ENCODE peak calls at places on chromosome 17, in five cellular contexts. I, D, W, G and K are unnamed samples.

GRCh38 chr17:58317421-58318064 is 11.1 kb downstream of the TSPOAP1 start:
- DNase-seq in I (peak), D (peak), W (peak), G (peak), K (peak)

GRCh38 chr17:78174332-78174869 is 6.0 kb downstream of the SYNGR2 start:
- DNase-seq in I (no peak), D (no peak), W (no peak), G (no peak), K (no peak)

GRCh38 chr17:52276609-52277008 is 118.1 kb upstream of the CA10 start:
- DNase-seq in I (no peak), D (no peak), W (no peak), G (no peak), K (no peak)

GRCh38 chr17:7130626-7131467 is 16.2 kb upstream of the ASGR2 start:
- DNase-seq in I (no peak), D (no peak), W (no peak), G (no peak), K (no peak)

GRCh38 chr17:21272881-21273839 is 11.4 kb upstream of the MAP2K3 start:
- DNase-seq in I (no peak), D (peak), W (no peak), G (no peak), K (no peak)

GRCh38 chr17:38583833-38584349 is 21.9 kb downstream of the SRCIN1 start:
- DNase-seq in I (no peak), D (no peak), W (no peak), G (no peak), K (no peak)

GRCh38 chr17:57636274-57636673 is 108.8 kb downstream of the CCDC182 start:
- DNase-seq in I (no peak), D (no peak), W (no peak), G (no peak), K (no peak)

GRCh38 chr17:76568771-76569170 is 16.9 kb downstream of the ST6GALNAC2 start:
- DNase-seq in I (no peak), D (no peak), W (no peak), G (no peak), K (no peak)

GRCh38 chr17:19369846-19370492 is 7.4 kb upstream of the B9D1 start:
- DNase-seq in I (no peak), D (no peak), W (no peak), G (no peak), K (no peak)

GRCh38 chr17:44906010-44906646 is 6.9 kb upstream of the EFTUD2 start:
- DNase-seq in I (peak), D (peak), W (peak), G (no peak), K (peak)

GRCh38 chr17:60371416-60371815 is 20.5 kb downstream of the USP32 start:
- DNase-seq in I (no peak), D (no peak), W (no peak), G (no peak), K (no peak)

GRCh38 chr17:978110-979093 is 1.2 kb downstream of the NXN start:
- DNase-seq in I (no peak), D (no peak), W (peak), G (peak), K (no peak)

GRCh38 chr17:79057727-79058400 is 16.8 kb upstream of the ENGASE start:
- DNase-seq in I (no peak), D (peak), W (no peak), G (no peak), K (no peak)

GRCh38 chr17:16922386-16923096 is 49.4 kb downstream of the TNFRSF13B start:
- DNase-seq in I (no peak), D (peak), W (no peak), G (no peak), K (no peak)

GRCh38 chr17:39062846-39063680 is 88.4 kb downstream of the PLXDC1 start:
- DNase-seq in I (no peak), D (no peak), W (peak), G (no peak), K (peak)

GRCh38 chr17:65066858-65067257 is 10.3 kb upstream of the GNA13 start:
- DNase-seq in I (no peak), D (no peak), W (no peak), G (no peak), K (no peak)

GRCh38 chr17:65231662-65232335 is 94.6 kb downstream of the RGS9 start:
- DNase-seq in I (peak), D (peak), W (peak), G (peak), K (peak)

GRCh38 chr17:75266315-75267145 is 4.5 kb downstream of the MIF4GD start:
- DNase-seq in I (no peak), D (no peak), W (no peak), G (no peak), K (no peak)

GRCh38 chr17:41439375-41439774 is 1.4 kb downstream of the KRT38 start:
- DNase-seq in I (no peak), D (peak), W (no peak), G (no peak), K (no peak)

GRCh38 chr17:4958102-4958501 is 7.2 kb downstream of the ENO3 start:
- DNase-seq in I (no peak), D (no peak), W (no peak), G (no peak), K (no peak)

GRCh38 chr17:75102385-75102821 is 7.4 kb upstream of the ARMC7 start:
- DNase-seq in I (no peak), D (peak), W (no peak), G (no peak), K (no peak)

GRCh38 chr17:1553354-1554266 is 9.0 kb downstream of the PITPNA start:
- DNase-seq in I (no peak), D (no peak), W (no peak), G (peak), K (no peak)

GRCh38 chr17:66508896-66509843 is 206.8 kb downstream of the PRKCA start:
- DNase-seq in I (peak), D (peak), W (peak), G (no peak), K (no peak)

GRCh38 chr17:63995626-63996025 is 2.5 kb upstream of the PRR29 start:
- DNase-seq in I (no peak), D (no peak), W (no peak), G (no peak), K (no peak)

GRCh38 chr17:51660266-51660665 is 399.9 kb downstream of the UTP18 start:
- DNase-seq in I (no peak), D (no peak), W (no peak), G (no peak), K (no peak)

GRCh38 chr17:36034127-36034526 is 16.4 kb upstream of the CCL23 start:
- DNase-seq in I (no peak), D (peak), W (no peak), G (no peak), K (no peak)

GRCh38 chr17:17401271-17401781 is 75.5 kb upstream of the MED9 start:
- DNase-seq in I (peak), D (peak), W (peak), G (no peak), K (no peak)

GRCh38 chr17:79561486-79562116 is 49.2 kb downstream of the RBFOX3 start:
- DNase-seq in I (no peak), D (no peak), W (no peak), G (no peak), K (no peak)

GRCh38 chr17:39678340-39679116 is 9.3 kb downstream of the PGAP3 start:
- DNase-seq in I (no peak), D (no peak), W (no peak), G (no peak), K (no peak)

GRCh38 chr17:81189016-81189415 is 23.0 kb upstream of the AATK start:
- DNase-seq in I (no peak), D (no peak), W (no peak), G (no peak), K (no peak)

GRCh38 chr17:81190591-81190990 is 24.6 kb upstream of the AATK start:
- DNase-seq in I (no peak), D (no peak), W (no peak), G (no peak), K (no peak)

GRCh38 chr17:81188491-81188840 is 22.4 kb upstream of the AATK start:
- DNase-seq in I (no peak), D (no peak), W (no peak), G (no peak), K (no peak)

GRCh38 chr17:81191116-81191515 is 25.1 kb upstream of the AATK start:
- DNase-seq in I (no peak), D (no peak), W (no peak), G (no peak), K (no peak)

DNA sequence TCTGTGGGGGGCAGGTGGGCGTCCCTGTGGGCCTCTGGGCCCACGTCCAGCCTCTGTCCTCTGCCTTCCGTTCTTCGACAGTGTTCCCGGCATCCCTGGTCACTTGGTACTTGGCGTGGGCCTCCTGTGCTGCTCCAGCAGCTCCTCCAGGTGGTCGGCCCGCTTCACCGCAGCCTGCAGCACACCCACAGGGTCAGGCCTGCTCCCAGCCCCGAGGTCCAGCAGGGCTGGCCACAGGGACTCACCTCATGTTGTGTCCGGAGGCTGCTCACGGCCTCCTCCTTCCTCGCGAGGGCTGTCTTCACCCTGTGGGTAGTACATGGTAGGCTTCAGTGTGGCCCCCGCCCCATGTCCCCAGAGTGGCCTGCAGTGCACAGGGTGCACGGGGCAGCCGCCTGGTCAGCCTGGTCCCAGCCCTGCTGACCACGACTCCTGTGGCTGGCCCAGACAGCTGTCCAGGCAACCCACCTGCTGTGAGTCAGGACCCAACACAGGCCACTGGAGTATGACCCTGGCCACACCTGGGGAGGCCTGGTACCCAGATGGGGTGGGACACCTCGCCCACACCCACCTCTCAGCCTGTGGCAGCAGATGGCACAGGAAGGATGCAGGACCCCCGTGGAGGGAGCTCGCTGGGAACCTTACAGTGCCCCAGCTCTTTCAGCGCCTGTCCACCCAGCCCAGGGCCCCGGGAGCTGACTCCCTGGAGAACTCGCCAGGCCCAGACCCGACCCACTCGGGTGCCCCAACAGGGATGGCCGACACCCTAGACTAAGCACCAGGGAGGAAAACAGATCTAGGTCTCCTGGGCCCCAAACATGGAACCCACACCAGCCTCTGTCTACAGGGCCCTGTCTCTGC is 23.9 kb upstream of the AATK start:
- DNase-seq in I (no peak), D (no peak), W (no peak), G (peak), K (no peak)
- TF ChIP-seq CTCF in I (peak), D (no peak), W (no peak), G (no peak), K (peak)

DNA sequence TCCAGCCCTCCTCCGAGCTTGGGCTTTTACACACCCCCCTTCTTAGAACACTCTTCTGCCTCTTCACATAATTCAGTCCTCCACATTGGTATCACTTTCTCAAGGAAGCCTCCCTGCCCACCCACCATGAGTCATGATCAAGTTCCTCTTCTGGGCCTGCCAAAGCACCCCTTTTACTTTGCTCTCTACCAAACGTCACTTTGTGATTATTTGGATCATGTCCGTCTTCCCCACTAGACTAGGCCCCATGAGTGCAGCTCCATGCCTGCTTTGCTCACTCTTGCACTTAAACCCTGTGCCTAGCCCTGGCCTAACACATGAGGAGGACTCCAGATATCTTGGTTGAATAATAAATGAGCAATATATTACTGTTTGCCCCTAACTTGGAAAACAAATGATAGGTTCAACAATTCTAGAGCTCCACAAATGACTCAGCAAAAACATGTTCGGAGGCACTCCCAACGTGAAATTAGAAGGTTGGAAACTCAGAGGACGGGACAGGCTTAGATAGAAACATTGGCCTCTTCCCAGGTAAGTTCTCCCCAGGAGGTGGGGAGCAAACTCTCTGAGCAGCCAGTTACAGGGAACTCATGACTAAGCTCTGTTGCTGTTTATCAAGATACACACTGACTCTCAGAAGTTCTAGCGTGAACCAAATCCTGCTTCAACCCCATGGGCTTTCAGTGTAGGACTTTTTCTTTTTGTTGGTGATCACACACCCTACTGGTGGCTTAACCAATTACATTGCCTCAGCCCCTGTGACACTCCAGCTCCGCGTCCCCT is 28.3 kb downstream of the G6PC1 start:
- DNase-seq in I (peak), D (peak), W (peak), G (peak), K (peak)
- H3K4me3 ChIP-seq in I (no peak), D (peak), W (no peak), G (no peak), K (no peak)

DNA sequence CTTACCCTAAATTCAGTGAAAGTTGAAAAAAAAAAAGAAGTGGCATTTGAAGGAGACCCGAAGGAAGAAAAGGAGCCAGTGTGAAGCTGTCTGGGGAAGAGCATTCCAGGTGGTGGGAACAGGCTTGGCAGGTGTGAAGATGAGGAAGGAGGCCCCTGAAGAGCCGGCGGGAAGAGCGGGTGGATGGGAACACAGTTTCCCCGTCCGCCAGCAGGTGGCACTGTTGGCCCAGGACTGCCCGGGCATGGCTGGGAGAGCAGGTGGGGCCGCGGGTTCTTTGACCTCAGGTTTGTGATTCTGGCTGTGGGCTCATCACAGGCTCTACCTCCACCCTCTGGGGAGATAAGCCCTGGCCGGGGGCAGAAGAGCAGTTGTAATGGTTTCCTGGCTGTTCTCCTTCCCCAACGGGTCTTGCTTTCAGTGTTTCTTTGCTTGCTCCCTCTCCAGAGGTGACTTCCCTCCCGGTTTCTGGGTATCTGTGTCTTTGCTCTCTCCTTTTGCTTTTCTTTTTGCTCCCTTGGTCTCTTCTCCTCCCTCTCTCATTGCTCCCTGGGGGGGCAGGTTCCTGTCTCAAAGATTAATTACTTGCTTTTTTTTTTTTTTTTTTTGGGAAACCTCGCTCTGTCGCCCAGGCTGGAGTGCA is 32.3 kb downstream of the RAP1GAP2 start:
- DNase-seq in I (peak), D (peak), W (peak), G (peak), K (no peak)
- TF ChIP-seq CTCF in I (peak), D (peak), W (peak), G (peak), K (peak)

GRCh38 chr17:68198931-68199836 is 48.7 kb upstream of the AMZ2 start:
- DNase-seq in I (no peak), D (no peak), W (no peak), G (peak), K (no peak)
- H3K4me3 ChIP-seq in I (no peak), D (no peak), W (no peak), G (peak), K (no peak)

DNA sequence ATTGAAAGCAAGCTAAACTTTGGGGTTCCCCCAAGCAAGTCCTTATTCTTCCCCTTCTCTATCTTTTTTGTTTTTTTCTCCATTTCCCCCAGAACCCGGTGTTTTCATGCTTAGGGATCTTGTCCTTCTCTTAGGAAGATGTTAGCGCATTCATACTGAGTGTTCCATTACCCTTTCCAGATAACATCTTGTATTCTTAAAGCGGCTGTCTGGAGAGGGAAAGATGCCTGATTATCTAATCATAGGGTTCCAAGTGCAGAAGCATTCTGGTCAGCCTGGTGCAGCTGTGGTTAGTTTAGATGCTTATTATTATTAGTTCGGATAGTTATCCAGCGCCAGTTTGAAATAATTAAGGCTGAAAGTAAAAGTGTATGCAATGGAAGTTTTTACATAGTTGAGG is 2.0 kb downstream of the TOM1L1 start:
- DNase-seq in I (no peak), D (no peak), W (no peak), G (no peak), K (no peak)
- TF ChIP-seq CTCF in I (no peak), D (no peak), W (no peak), G (no peak), K (no peak)

DNA sequence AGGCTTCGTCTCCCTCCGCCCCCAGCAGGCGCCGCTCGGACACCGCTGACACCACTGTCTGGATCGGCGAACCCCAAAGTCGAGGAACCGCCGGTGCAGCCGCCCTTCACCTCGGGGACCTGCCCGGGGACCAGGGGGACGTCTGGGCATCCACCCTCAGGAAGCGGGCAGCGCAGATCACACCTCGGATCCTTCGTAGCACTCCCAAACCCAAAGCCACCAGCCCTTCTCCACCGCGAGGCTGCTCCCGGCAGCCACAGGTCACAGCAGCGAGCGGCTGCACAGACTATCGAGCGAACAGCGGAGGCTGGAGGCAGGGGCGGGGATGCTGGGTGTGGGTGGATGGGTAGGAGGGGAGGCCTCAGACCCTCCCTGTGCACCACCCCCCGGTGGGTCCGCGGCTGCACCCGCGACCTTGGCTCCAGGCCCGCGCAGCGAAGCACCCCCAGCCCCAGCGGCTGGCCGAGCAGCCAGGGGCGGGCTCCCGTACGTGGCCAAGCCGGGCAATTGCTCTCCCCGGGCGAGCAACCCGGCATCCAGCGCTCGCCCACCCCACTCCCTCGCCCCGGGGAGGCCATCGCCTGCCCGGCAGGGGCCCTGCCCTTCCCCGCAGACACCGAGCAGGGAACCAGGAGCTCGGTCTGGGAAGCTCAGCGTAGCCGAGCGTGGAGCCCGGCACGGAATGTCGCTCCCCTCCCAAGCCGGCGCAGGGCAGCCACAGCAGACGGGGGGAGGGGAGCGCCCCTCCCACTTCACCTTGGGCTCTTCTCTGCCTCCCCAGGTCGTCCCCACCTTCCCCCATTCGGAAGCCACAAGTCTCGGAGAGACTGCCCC is 1.0 kb downstream of the SDK2 start:
- DNase-seq in I (no peak), D (peak), W (peak), G (peak), K (no peak)
- H3K4me3 ChIP-seq in I (no peak), D (no peak), W (peak), G (peak), K (peak)

GRCh38 chr17:71464241-71464640 is 656.6 kb upstream of the SOX9 start:
- DNase-seq in I (no peak), D (no peak), W (peak), G (no peak), K (no peak)

GRCh38 chr17:71458322-71458721 is 662.5 kb upstream of the SOX9 start:
- DNase-seq in I (no peak), D (no peak), W (no peak), G (no peak), K (no peak)

GRCh38 chr17:71455219-71455618 is 665.6 kb upstream of the SOX9 start:
- DNase-seq in I (no peak), D (no peak), W (no peak), G (no peak), K (no peak)

GRCh38 chr17:71461504-71462197 is 659.2 kb upstream of the SOX9 start:
- DNase-seq in I (no peak), D (no peak), W (no peak), G (no peak), K (no peak)

GRCh38 chr17:71460943-71461342 is 659.9 kb upstream of the SOX9 start:
- DNase-seq in I (peak), D (peak), W (no peak), G (peak), K (peak)
- TF ChIP-seq CTCF in I (peak), D (peak), W (peak), G (peak), K (peak)